ENCODE peak calls at places on chromosome 17, in four cellular contexts. M is left lung; F is CD4-positive, alpha-beta memory T cell; A is cardiac muscle cell. X is an unnamed sample.
A peak's percentile ranks its signal among the peaks of the same experiment; 100 is the strongest.

GRCh38 chr17:62187681-62188080 is 122.6 kb upstream of the MED13 start:
- DNase-seq in M (no peak), A (peak; percentile 46), F (no peak), X (no peak)

GRCh38 chr17:41651625-41652460 is 27.5 kb upstream of the KRT17 start:
- DNase-seq in A (no peak), M (peak; percentile 86), F (no peak), X (no peak)

GRCh38 chr17:69246726-69247375 is 18.2 kb upstream of the ABCA10 start:
- DNase-seq in M (no peak), A (peak; percentile 76), F (no peak), X (peak; percentile 24)

GRCh38 chr17:32794533-32795246 is 82.2 kb downstream of the MYO1D start:
- DNase-seq in M (no peak), F (no peak), A (no peak), X (no peak)

GRCh38 chr17:48011405-48012150 is 26.0 kb downstream of the COPZ2 start:
- DNase-seq in M (no peak), F (peak; percentile 36), A (peak; percentile 56), X (peak; percentile 64)

GRCh38 chr17:37816951-37817350 is 72.1 kb upstream of the HNF1B start:
- DNase-seq in A (no peak), F (no peak), M (no peak), X (no peak)

GRCh38 chr17:16428098-16428882 is 12.9 kb downstream of the TRPV2 start:
- DNase-seq in M (peak; percentile 64), A (peak; percentile 80), F (no peak), X (peak; percentile 73)

GRCh38 chr17:75878174-75878998 is at the start of gene TRIM47:
- DNase-seq in A (peak; percentile 89), M (peak; percentile 68), F (no peak), X (no peak)

GRCh38 chr17:66627985-66628384 is 206.9 kb upstream of the CACNG5 start:
- DNase-seq in M (no peak), F (no peak), A (peak; percentile 14), X (no peak)

GRCh38 chr17:82917656-82918345 is 78.0 kb upstream of the ZNF750 start:
- DNase-seq in M (no peak), F (no peak), A (peak; percentile 52), X (no peak)

GRCh38 chr17:43880420-43880991 is 26.8 kb downstream of the MPP2 start:
- DNase-seq in A (peak; percentile 13), M (no peak), F (no peak), X (no peak)

GRCh38 chr17:80845863-80846671 is 145.6 kb upstream of the CHMP6 start:
- DNase-seq in F (no peak), A (no peak), M (no peak), X (no peak)

GRCh38 chr17:46832306-46832895 is 13.9 kb upstream of the WNT3 start:
- DNase-seq in M (no peak), A (no peak), F (no peak), X (no peak)

GRCh38 chr17:20244671-20245070 is 222.7 kb downstream of the LGALS9B start:
- DNase-seq in M (no peak), F (no peak), A (peak; percentile 37), X (no peak)

GRCh38 chr17:38418693-38419507 is 9.4 kb upstream of the ARHGAP23 start:
- DNase-seq in F (no peak), M (no peak), A (no peak), X (no peak)

GRCh38 chr17:45824475-45824874 is 20.2 kb upstream of the SPPL2C start:
- DNase-seq in M (no peak), A (no peak), F (no peak), X (no peak)

GRCh38 chr17:2397247-2398171 is 3.4 kb downstream of the MNT start:
- DNase-seq in F (no peak), M (peak; percentile 39), A (no peak), X (no peak)

GRCh38 chr17:66964930-66965800 is 658 bp downstream of the CACNG4 start:
- DNase-seq in M (no peak), A (peak; percentile 19), F (no peak), X (no peak)

GRCh38 chr17:57890857-57891232 is 41.0 kb upstream of the MRPS23 start:
- DNase-seq in F (no peak), A (no peak), M (no peak), X (no peak)

GRCh38 chr17:50289268-50289667 is 15.0 kb downstream of the TMEM92 start:
- DNase-seq in A (peak; percentile 51), F (no peak), M (no peak), X (no peak)

GRCh38 chr17:37261286-37261685 is 114.5 kb upstream of the C17orf78 start:
- DNase-seq in F (no peak), A (peak; percentile 50), M (no peak), X (peak; percentile 18)

GRCh38 chr17:30981531-30982519 is 11.0 kb downstream of the RNF135 start:
- DNase-seq in M (no peak), A (no peak), F (no peak), X (no peak)

GRCh38 chr17:44930667-44931066 is 15.4 kb upstream of the GFAP start:
- DNase-seq in M (no peak), F (no peak), A (no peak), X (no peak)

DNA sequence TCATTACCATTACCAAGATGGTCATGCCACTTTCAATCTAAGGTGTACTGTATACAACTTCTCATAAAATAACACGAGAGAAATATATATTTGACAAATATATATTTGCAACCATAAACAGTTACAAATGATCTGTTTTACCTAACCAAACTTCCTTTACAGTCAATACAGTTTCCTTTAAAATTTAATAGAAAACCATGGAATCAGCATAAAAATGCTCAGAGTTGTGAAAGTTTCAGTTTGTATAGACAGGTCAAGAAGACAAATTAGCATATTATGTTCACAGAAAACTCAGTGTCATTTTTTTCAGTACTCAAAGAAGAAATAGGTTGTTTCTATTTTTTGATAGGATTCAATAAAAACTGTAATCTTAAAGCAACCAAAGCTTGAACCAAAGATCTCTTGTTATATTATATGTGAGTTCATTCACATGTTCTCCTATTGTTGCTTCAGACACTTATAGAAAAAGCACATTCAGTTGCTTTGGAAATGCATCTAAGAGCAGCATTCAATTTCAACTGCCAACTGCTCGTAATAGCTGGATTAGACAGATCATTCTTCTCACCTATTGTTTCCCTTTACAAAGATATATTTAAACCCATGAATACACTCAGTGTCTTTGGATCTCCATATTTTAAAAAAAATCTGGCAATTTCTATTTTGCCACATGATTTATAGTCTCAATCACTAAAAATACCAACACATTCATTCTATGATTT is 15.1 kb downstream of the SSH2 start:
- DNase-seq in M (no peak), A (no peak), F (no peak), X (no peak)
- H3K4me3 ChIP-seq in M (no peak overlapping the region), A (no peak overlapping the region), F (no peak overlapping the region), X (no peak overlapping the region)

DNA sequence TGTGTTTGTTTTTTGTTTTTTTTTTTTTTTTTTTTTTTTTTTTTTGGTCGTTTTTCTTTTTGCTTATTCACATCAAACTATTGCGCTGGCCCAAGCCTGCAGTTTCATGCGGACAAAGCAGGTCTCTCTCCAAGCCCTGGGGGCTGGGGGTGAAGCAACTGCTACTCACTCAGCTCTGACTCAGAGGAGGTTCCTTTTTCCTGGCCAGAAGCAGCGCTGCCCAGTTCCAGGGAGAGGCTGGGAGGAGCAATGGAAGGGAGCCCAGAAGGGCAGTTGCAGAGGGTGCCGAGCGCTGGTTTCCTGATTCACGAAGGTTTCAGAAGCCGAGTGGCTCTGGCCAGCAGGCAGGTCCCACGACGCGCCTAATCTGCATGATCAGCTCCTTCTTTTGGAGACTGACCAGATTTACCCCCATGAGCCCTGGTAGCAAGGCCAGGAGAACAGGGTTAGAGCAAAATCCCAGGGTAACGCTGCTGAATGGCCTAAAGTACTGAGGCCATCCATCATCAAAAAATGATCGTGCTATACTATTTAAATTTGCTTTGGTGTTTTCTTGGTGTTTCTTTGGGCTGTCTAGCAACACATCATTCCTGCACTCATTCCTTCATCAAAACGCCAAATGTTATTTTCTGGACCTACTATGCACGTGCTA is 144.7 kb upstream of the SOX9 start:
- DNase-seq in M (peak; percentile 69), A (peak; percentile 98), F (no peak), X (no peak)
- H3K4me3 ChIP-seq in M (no peak overlapping the region), A (no peak overlapping the region), F (no peak overlapping the region), X (no peak overlapping the region)

GRCh38 chr17:63474174-63474913 is 2.5 kb upstream of the ACE start:
- DNase-seq in A (peak; percentile 31), F (no peak), M (no peak), X (no peak)

GRCh38 chr17:63476857-63477470 is at the start of gene ACE:
- DNase-seq in A (peak; percentile 25), F (peak; percentile 50), M (no peak), X (peak; percentile 44)

GRCh38 chr17:63474914-63475460 is 1.9 kb upstream of the ACE start:
- DNase-seq in A (no peak), M (no peak), F (no peak), X (no peak)

GRCh38 chr17:63476494-63476856 is 386 bp upstream of the ACE start:
- DNase-seq in F (peak; percentile 11), A (peak; percentile 38), M (no peak), X (no peak)

DNA sequence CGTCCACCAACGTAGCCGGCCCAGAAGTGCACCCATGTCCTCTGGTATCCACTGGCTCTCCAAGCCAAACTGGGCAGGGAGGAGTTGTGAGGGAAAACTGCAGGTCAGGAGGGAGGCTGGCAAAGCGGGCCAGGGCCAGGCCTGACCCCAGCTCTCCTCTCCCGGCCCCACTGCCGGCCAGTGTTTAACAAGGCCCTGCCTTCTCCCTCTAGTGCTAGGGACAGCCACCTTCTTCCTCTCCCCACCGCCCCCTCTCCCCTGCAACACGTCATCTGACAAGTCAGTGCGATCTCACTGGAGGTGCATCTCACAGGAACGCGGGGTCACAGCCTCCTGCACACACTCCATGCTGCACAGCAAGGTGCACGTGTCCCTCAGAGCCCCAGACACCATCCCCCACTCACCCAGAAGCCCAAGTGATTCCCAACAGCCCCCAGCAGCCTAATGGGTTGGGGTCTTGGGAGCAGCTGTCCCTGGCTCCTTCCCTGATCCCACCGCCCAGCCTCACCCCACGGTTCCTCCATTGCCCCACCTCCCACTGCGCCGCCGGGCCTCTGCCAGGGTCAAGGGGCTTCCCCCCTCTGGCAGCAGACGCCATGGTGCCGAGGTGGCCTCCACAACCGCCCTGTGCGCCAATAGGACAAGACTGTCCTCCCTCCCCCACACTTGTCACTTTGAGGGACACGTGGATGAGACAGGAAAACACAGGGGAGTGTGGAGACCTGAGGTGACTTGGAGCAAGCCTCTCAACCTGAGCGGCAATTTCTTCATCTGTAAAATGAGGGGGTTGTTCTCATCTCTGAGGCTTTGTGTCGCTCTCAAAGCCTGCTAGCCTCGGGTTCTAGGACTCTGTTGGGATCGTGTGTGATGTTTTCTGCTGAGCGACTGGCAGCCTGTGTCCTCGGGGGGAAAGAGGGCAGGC is 1.1 kb upstream of the ACE start:
- DNase-seq in F (no peak), A (no peak), M (no peak), X (no peak)
- H3K4me3 ChIP-seq in F (no peak overlapping the region), A (peak overlapping the region; percentile 54), M (no peak overlapping the region), X (peak overlapping the region; percentile 41)

GRCh38 chr17:28390563-28390962 is 15.4 kb downstream of the SLC46A1 start:
- DNase-seq in F (no peak), M (no peak), A (no peak), X (no peak)

GRCh38 chr17:28390984-28391383 is 15.0 kb downstream of the SLC46A1 start:
- DNase-seq in F (no peak), M (no peak), A (no peak), X (no peak)

GRCh38 chr17:28390123-28390522 is 15.9 kb downstream of the SLC46A1 start:
- DNase-seq in A (no peak), M (no peak), F (no peak), X (no peak)

GRCh38 chr17:28385037-28385797 is 13.7 kb downstream of the SARM1 start:
- DNase-seq in M (no peak), F (no peak), A (no peak), X (no peak)

DNA sequence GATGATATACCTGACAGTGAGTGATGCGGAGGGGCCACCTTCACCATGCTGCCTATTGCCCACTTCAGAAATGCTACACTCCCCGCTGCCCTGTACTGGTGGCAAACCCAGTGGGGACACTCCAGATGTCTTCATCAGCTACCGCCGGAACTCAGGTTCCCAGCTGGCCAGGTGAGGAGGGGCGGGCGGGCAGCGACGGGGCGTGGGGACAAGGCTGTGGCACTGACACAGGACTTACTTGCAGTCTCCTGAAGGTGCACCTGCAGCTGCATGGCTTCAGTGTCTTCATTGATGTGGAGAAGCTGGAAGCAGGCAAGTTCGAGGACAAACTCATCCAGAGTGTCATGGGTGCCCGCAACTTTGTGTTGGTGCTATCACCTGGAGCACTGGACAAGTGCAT is 16.6 kb downstream of the SARM1 start:
- DNase-seq in M (no peak), A (no peak), F (no peak), X (no peak)
- H3K4me3 ChIP-seq in M (no peak overlapping the region), A (no peak overlapping the region), F (no peak overlapping the region), X (no peak overlapping the region)

X was measured in Jurkat, Clone E6-1.